ENCODE peak calls at places on chromosomes 6 and 20, in five cellular contexts. B, U, K, Z and H are unnamed samples.
A peak's percentile ranks its signal among the peaks of the same experiment; 100 is the strongest.

GRCh38 chr6:35687658-35688604 is 784 bp downstream of the FKBP5 start:
- DNase-seq in B (peak; percentile 80), U (peak; percentile 85), K (peak; percentile 47), Z (peak; percentile 55), H (no peak)

GRCh38 chr20:10511166-10511506 is 76.0 kb downstream of the SLX4IP start:
- DNase-seq in B (no peak), U (no peak), K (no peak), Z (no peak), H (no peak)

GRCh38 chr6:154848580-154848979 is 115.4 kb downstream of the SCAF8 start:
- DNase-seq in B (no peak), U (no peak), K (peak; percentile 29), Z (no peak), H (no peak)

GRCh38 chr6:125014157-125014957 is 52.1 kb downstream of the RNF217 start:
- DNase-seq in B (no peak), U (no peak), K (peak; percentile 81), Z (no peak), H (peak; percentile 64)

GRCh38 chr6:63556369-63556768 is 15.9 kb upstream of the LOC128125822 start:
- DNase-seq in B (no peak), U (no peak), K (no peak), Z (no peak), H (no peak)

GRCh38 chr6:214428-214827 is 77.9 kb upstream of the DUSP22 start:
- DNase-seq in B (no peak), U (no peak), K (no peak), Z (no peak), H (no peak)

GRCh38 chr6:137013738-137014602 is 30.8 kb downstream of the IL20RA start:
- DNase-seq in B (no peak), U (no peak), K (peak; percentile 67), Z (no peak), H (peak; percentile 23)

GRCh38 chr6:55568779-55569439 is 10.1 kb downstream of the HMGCLL1 start:
- DNase-seq in B (no peak), U (no peak), K (no peak), Z (no peak), H (peak; percentile 6)

GRCh38 chr20:51759769-51760510 is 8.2 kb downstream of the ATP9A start:
- DNase-seq in B (no peak), U (no peak), K (no peak), Z (no peak), H (no peak)

GRCh38 chr20:50305636-50306477 is 115.2 kb downstream of the CEBPB start:
- DNase-seq in B (peak; percentile 87), U (peak; percentile 84), K (peak; percentile 73), Z (peak; percentile 73), H (no peak)

GRCh38 chr6:136609878-136610706 is 59.9 kb upstream of the MAP7 start:
- DNase-seq in B (peak; percentile 84), U (no peak), K (peak; percentile 99), Z (no peak), H (peak; percentile 97)

GRCh38 chr6:39426057-39426592 is 103.6 kb upstream of the KCNK16 start:
- DNase-seq in B (no peak), U (no peak), K (peak; percentile 93), Z (no peak), H (peak; percentile 56)

GRCh38 chr6:44285552-44286284 is 15.5 kb downstream of the TMEM151B start:
- DNase-seq in B (no peak), U (no peak), K (peak; percentile 38), Z (no peak), H (no peak)

GRCh38 chr6:9204171-9204570 is 768.8 kb upstream of the SLC35B3 start:
- DNase-seq in B (no peak), U (no peak), K (peak; percentile 56), Z (no peak), H (no peak)

GRCh38 chr6:2858678-2859324 is 17.1 kb upstream of the SERPINB1 start:
- DNase-seq in B (no peak), U (no peak), K (no peak), Z (no peak), H (no peak)

GRCh38 chr6:34810936-34811632 is 19.2 kb downstream of the BLTP3A start:
- DNase-seq in B (no peak), U (no peak), K (no peak), Z (no peak), H (no peak)

GRCh38 chr20:58700823-58701222 is 8.2 kb downstream of the NPEPL1 start:
- DNase-seq in B (peak; percentile 60), U (no peak), K (no peak), Z (no peak), H (no peak)

GRCh38 chr6:164396071-164397047 is 913.0 kb downstream of the C6orf118 start:
- DNase-seq in B (no peak), U (no peak), K (peak; percentile 29), Z (no peak), H (no peak)
- H3K4me3 ChIP-seq in B (peak overlapping the region; percentile 2), U (peak overlapping the region; percentile 56), K (peak overlapping the region; percentile 28), Z (peak overlapping the region; percentile 20), H (peak overlapping the region; percentile 15)

GRCh38 chr6:1280666-1281300 is 31.1 kb upstream of the FOXQ1 start:
- DNase-seq in B (no peak), U (no peak), K (no peak), Z (no peak), H (no peak)
- H3K4me3 ChIP-seq in B (no peak overlapping the region), U (no peak overlapping the region), K (no peak overlapping the region), Z (no peak overlapping the region), H (no peak overlapping the region)

GRCh38 chr6:147133669-147134068 is 70.5 kb upstream of the STXBP5 start:
- DNase-seq in B (no peak), U (no peak), K (no peak), Z (no peak), H (no peak)

GRCh38 chr6:147135211-147135672 is 69.0 kb upstream of the STXBP5 start:
- DNase-seq in B (no peak), U (no peak), K (peak; percentile 99), Z (no peak), H (peak; percentile 98)

GRCh38 chr6:147132889-147133288 is 71.3 kb upstream of the STXBP5 start:
- DNase-seq in B (no peak), U (no peak), K (peak; percentile 64), Z (no peak), H (peak; percentile 27)

GRCh38 chr6:147128056-147128455 is 76.2 kb upstream of the STXBP5 start:
- DNase-seq in B (no peak), U (no peak), K (no peak), Z (no peak), H (no peak)

GRCh38 chr6:147131728-147132127 is 72.5 kb upstream of the STXBP5 start:
- DNase-seq in B (no peak), U (no peak), K (peak; percentile 62), Z (no peak), H (no peak)
- H3K4me3 ChIP-seq in B (no peak overlapping the region), U (no peak overlapping the region), K (no peak overlapping the region), Z (no peak overlapping the region), H (no peak overlapping the region)

GRCh38 chr6:149963462-149964242 is at the start of gene ULBP1:
- DNase-seq in B (peak; percentile 91), U (peak; percentile 93), K (peak; percentile 86), Z (peak; percentile 78), H (peak; percentile 81)

GRCh38 chr6:149964243-149965190 is 774 bp downstream of the ULBP1 start:
- DNase-seq in B (no peak), U (no peak), K (no peak), Z (no peak), H (no peak)

GRCh38 chr6:149962461-149963211 is 1.1 kb upstream of the ULBP1 start:
- DNase-seq in B (no peak), U (no peak), K (no peak), Z (no peak), H (no peak)

GRCh38 chr6:149961728-149962425 is 1.9 kb upstream of the ULBP1 start:
- DNase-seq in B (no peak), U (no peak), K (peak; percentile 15), Z (no peak), H (no peak)

GRCh38 chr6:149963212-149963461 is 606 bp upstream of the ULBP1 start:
- DNase-seq in B (no peak), U (no peak), K (peak; percentile 50), Z (no peak), H (no peak)
- H3K4me3 ChIP-seq in B (peak overlapping the region; percentile 54), U (peak overlapping the region; percentile 64), K (peak overlapping the region; percentile 56), Z (peak overlapping the region; percentile 38), H (peak overlapping the region; percentile 62)